ENCODE peak calls at places on chromosomes 7 and 10, in five cellular contexts. One of them, this sample, is unnamed.

GRCh38 chr7:134941185-134941900 is 45.0 kb upstream of the AGBL3 start:
- DNase-seq in activated T-cell treated with anti-CD3 and anti-CD28 coated beads for 24 hours: no peak
- DNase-seq in stimulated activated naive B cell treated with anti-CD40 and anti-IgM and Interleukin-4, amounts not matched to agents 10 μg/mL and 1 μg/mL and 100 μg/mL, for 72 hours: no peak
- DNase-seq in activated naive CD8-positive, alpha-beta T cell treated with anti-CD3 and anti-CD28 coated beads, Interleukin-2, amount 50 U/mL, for 24 hours: no peak
- DNase-seq in stimulated activated CD4-positive, alpha-beta T cell treated with anti-CD3 and anti-CD28 coated beads, Interleukin-1b, Interleukin-23, amount 100 ng/mL, for 48 hours: no peak
- DNase-seq in this sample: no peak

GRCh38 chr10:71028066-71028465 is 139.7 kb upstream of the PCBD1 start:
- DNase-seq in stimulated activated CD4-positive, alpha-beta T cell treated with anti-CD3 and anti-CD28 coated beads, Interleukin-1b, Interleukin-23, amount 100 ng/mL, for 48 hours: no peak
- DNase-seq in activated naive CD8-positive, alpha-beta T cell treated with anti-CD3 and anti-CD28 coated beads, Interleukin-2, amount 50 U/mL, for 24 hours: no peak
- DNase-seq in activated T-cell treated with anti-CD3 and anti-CD28 coated beads for 24 hours: no peak
- DNase-seq in stimulated activated naive B cell treated with anti-CD40 and anti-IgM and Interleukin-4, amounts not matched to agents 10 μg/mL and 1 μg/mL and 100 μg/mL, for 72 hours: no peak
- DNase-seq in this sample: no peak

GRCh38 chr7:128869138-128869943 is 6.7 kb downstream of the ATP6V1F start:
- DNase-seq in stimulated activated CD4-positive, alpha-beta T cell treated with anti-CD3 and anti-CD28 coated beads, Interleukin-1b, Interleukin-23, amount 100 ng/mL, for 48 hours: peak
- DNase-seq in stimulated activated naive B cell treated with anti-CD40 and anti-IgM and Interleukin-4, amounts not matched to agents 10 μg/mL and 1 μg/mL and 100 μg/mL, for 72 hours: peak
- DNase-seq in activated naive CD8-positive, alpha-beta T cell treated with anti-CD3 and anti-CD28 coated beads, Interleukin-2, amount 50 U/mL, for 24 hours: peak
- DNase-seq in activated T-cell treated with anti-CD3 and anti-CD28 coated beads for 24 hours: no peak
- DNase-seq in this sample: peak

GRCh38 chr10:127029061-127029460 is 123.8 kb downstream of the DOCK1 start:
- DNase-seq in activated T-cell treated with anti-CD3 and anti-CD28 coated beads for 24 hours: no peak
- DNase-seq in activated naive CD8-positive, alpha-beta T cell treated with anti-CD3 and anti-CD28 coated beads, Interleukin-2, amount 50 U/mL, for 24 hours: no peak
- DNase-seq in stimulated activated naive B cell treated with anti-CD40 and anti-IgM and Interleukin-4, amounts not matched to agents 10 μg/mL and 1 μg/mL and 100 μg/mL, for 72 hours: no peak
- DNase-seq in stimulated activated CD4-positive, alpha-beta T cell treated with anti-CD3 and anti-CD28 coated beads, Interleukin-1b, Interleukin-23, amount 100 ng/mL, for 48 hours: no peak
- DNase-seq in this sample: no peak

GRCh38 chr7:151238924-151239836 is 6.9 kb downstream of the CHPF2 start:
- DNase-seq in activated naive CD8-positive, alpha-beta T cell treated with anti-CD3 and anti-CD28 coated beads, Interleukin-2, amount 50 U/mL, for 24 hours: no peak
- DNase-seq in stimulated activated naive B cell treated with anti-CD40 and anti-IgM and Interleukin-4, amounts not matched to agents 10 μg/mL and 1 μg/mL and 100 μg/mL, for 72 hours: no peak
- DNase-seq in stimulated activated CD4-positive, alpha-beta T cell treated with anti-CD3 and anti-CD28 coated beads, Interleukin-1b, Interleukin-23, amount 100 ng/mL, for 48 hours: no peak
- DNase-seq in activated T-cell treated with anti-CD3 and anti-CD28 coated beads for 24 hours: no peak
- DNase-seq in this sample: no peak

GRCh38 chr7:96495751-96496216 is 173.9 kb upstream of the SLC25A13 start:
- DNase-seq in stimulated activated naive B cell treated with anti-CD40 and anti-IgM and Interleukin-4, amounts not matched to agents 10 μg/mL and 1 μg/mL and 100 μg/mL, for 72 hours: no peak
- DNase-seq in activated T-cell treated with anti-CD3 and anti-CD28 coated beads for 24 hours: no peak
- DNase-seq in stimulated activated CD4-positive, alpha-beta T cell treated with anti-CD3 and anti-CD28 coated beads, Interleukin-1b, Interleukin-23, amount 100 ng/mL, for 48 hours: peak
- DNase-seq in activated naive CD8-positive, alpha-beta T cell treated with anti-CD3 and anti-CD28 coated beads, Interleukin-2, amount 50 U/mL, for 24 hours: no peak
- DNase-seq in this sample: peak

GRCh38 chr7:55467047-55467593 is 102.0 kb downstream of the LANCL2 start:
- DNase-seq in activated T-cell treated with anti-CD3 and anti-CD28 coated beads for 24 hours: no peak
- DNase-seq in activated naive CD8-positive, alpha-beta T cell treated with anti-CD3 and anti-CD28 coated beads, Interleukin-2, amount 50 U/mL, for 24 hours: no peak
- DNase-seq in stimulated activated CD4-positive, alpha-beta T cell treated with anti-CD3 and anti-CD28 coated beads, Interleukin-1b, Interleukin-23, amount 100 ng/mL, for 48 hours: no peak
- DNase-seq in stimulated activated naive B cell treated with anti-CD40 and anti-IgM and Interleukin-4, amounts not matched to agents 10 μg/mL and 1 μg/mL and 100 μg/mL, for 72 hours: no peak
- DNase-seq in this sample: no peak

GRCh38 chr10:88006261-88006660 is 142.8 kb downstream of the PTEN start:
- DNase-seq in stimulated activated naive B cell treated with anti-CD40 and anti-IgM and Interleukin-4, amounts not matched to agents 10 μg/mL and 1 μg/mL and 100 μg/mL, for 72 hours: no peak
- DNase-seq in activated naive CD8-positive, alpha-beta T cell treated with anti-CD3 and anti-CD28 coated beads, Interleukin-2, amount 50 U/mL, for 24 hours: no peak
- DNase-seq in activated T-cell treated with anti-CD3 and anti-CD28 coated beads for 24 hours: no peak
- DNase-seq in stimulated activated CD4-positive, alpha-beta T cell treated with anti-CD3 and anti-CD28 coated beads, Interleukin-1b, Interleukin-23, amount 100 ng/mL, for 48 hours: no peak
- DNase-seq in this sample: no peak

GRCh38 chr10:96043895-96044580 is 655 bp downstream of the CCNJ start:
- DNase-seq in activated T-cell treated with anti-CD3 and anti-CD28 coated beads for 24 hours: peak
- DNase-seq in activated naive CD8-positive, alpha-beta T cell treated with anti-CD3 and anti-CD28 coated beads, Interleukin-2, amount 50 U/mL, for 24 hours: peak
- DNase-seq in stimulated activated naive B cell treated with anti-CD40 and anti-IgM and Interleukin-4, amounts not matched to agents 10 μg/mL and 1 μg/mL and 100 μg/mL, for 72 hours: peak
- DNase-seq in stimulated activated CD4-positive, alpha-beta T cell treated with anti-CD3 and anti-CD28 coated beads, Interleukin-1b, Interleukin-23, amount 100 ng/mL, for 48 hours: peak
- DNase-seq in this sample: peak

GRCh38 chr7:148856035-148856881 is 27.8 kb downstream of the EZH2 start:
- DNase-seq in stimulated activated CD4-positive, alpha-beta T cell treated with anti-CD3 and anti-CD28 coated beads, Interleukin-1b, Interleukin-23, amount 100 ng/mL, for 48 hours: peak
- DNase-seq in activated T-cell treated with anti-CD3 and anti-CD28 coated beads for 24 hours: peak
- DNase-seq in stimulated activated naive B cell treated with anti-CD40 and anti-IgM and Interleukin-4, amounts not matched to agents 10 μg/mL and 1 μg/mL and 100 μg/mL, for 72 hours: peak
- DNase-seq in activated naive CD8-positive, alpha-beta T cell treated with anti-CD3 and anti-CD28 coated beads, Interleukin-2, amount 50 U/mL, for 24 hours: peak
- DNase-seq in this sample: peak

GRCh38 chr7:13226385-13226784 is 539.0 kb downstream of the ARL4A start:
- DNase-seq in activated naive CD8-positive, alpha-beta T cell treated with anti-CD3 and anti-CD28 coated beads, Interleukin-2, amount 50 U/mL, for 24 hours: no peak
- DNase-seq in activated T-cell treated with anti-CD3 and anti-CD28 coated beads for 24 hours: no peak
- DNase-seq in stimulated activated CD4-positive, alpha-beta T cell treated with anti-CD3 and anti-CD28 coated beads, Interleukin-1b, Interleukin-23, amount 100 ng/mL, for 48 hours: no peak
- DNase-seq in stimulated activated naive B cell treated with anti-CD40 and anti-IgM and Interleukin-4, amounts not matched to agents 10 μg/mL and 1 μg/mL and 100 μg/mL, for 72 hours: no peak
- DNase-seq in this sample: no peak

GRCh38 chr7:14233026-14233897 is 243.8 kb upstream of the ETV1 start:
- DNase-seq in stimulated activated naive B cell treated with anti-CD40 and anti-IgM and Interleukin-4, amounts not matched to agents 10 μg/mL and 1 μg/mL and 100 μg/mL, for 72 hours: no peak
- DNase-seq in activated naive CD8-positive, alpha-beta T cell treated with anti-CD3 and anti-CD28 coated beads, Interleukin-2, amount 50 U/mL, for 24 hours: no peak
- DNase-seq in activated T-cell treated with anti-CD3 and anti-CD28 coated beads for 24 hours: no peak
- DNase-seq in stimulated activated CD4-positive, alpha-beta T cell treated with anti-CD3 and anti-CD28 coated beads, Interleukin-1b, Interleukin-23, amount 100 ng/mL, for 48 hours: no peak
- DNase-seq in this sample: no peak

GRCh38 chr7:29077854-29078253 is 68.5 kb downstream of the CPVL start:
- DNase-seq in stimulated activated CD4-positive, alpha-beta T cell treated with anti-CD3 and anti-CD28 coated beads, Interleukin-1b, Interleukin-23, amount 100 ng/mL, for 48 hours: no peak
- DNase-seq in activated T-cell treated with anti-CD3 and anti-CD28 coated beads for 24 hours: no peak
- DNase-seq in activated naive CD8-positive, alpha-beta T cell treated with anti-CD3 and anti-CD28 coated beads, Interleukin-2, amount 50 U/mL, for 24 hours: no peak
- DNase-seq in stimulated activated naive B cell treated with anti-CD40 and anti-IgM and Interleukin-4, amounts not matched to agents 10 μg/mL and 1 μg/mL and 100 μg/mL, for 72 hours: no peak
- DNase-seq in this sample: no peak